ENCODE peak calls at places on chromosome 13, in nine cellular contexts. R is Peyer's patch, A is foreskin keratinocyte, I is tibial artery, H is A549, F is breast epithelium, B is glutamatergic neuron, Z is GM23338, E is thoracic aorta. V is an unnamed sample.

GRCh38 chr13:111051041-111051440 is 64.1 kb upstream of the ARHGEF7 start:
- DNase-seq in R (no peak), A (no peak), I (no peak), H (no peak), F (no peak), B (no peak), Z (no peak), E (no peak), V (no peak)

GRCh38 chr13:66624302-66624701 is 605.8 kb downstream of the PCDH9 start:
- DNase-seq in R (no peak), A (no peak), I (no peak), H (no peak), F (no peak), B (no peak), Z (no peak), E (no peak), V (no peak)

GRCh38 chr13:102905905-102906304 is 60.1 kb downstream of the ERCC5 start:
- DNase-seq in R (no peak), A (no peak), I (no peak), H (no peak), F (no peak), B (no peak), Z (no peak), E (no peak), V (no peak)

GRCh38 chr13:49346460-49346859 is 97.4 kb downstream of the CAB39L start:
- DNase-seq in R (no peak), A (no peak), I (no peak), H (no peak), F (no peak), B (no peak), Z (no peak), E (no peak), V (no peak)

GRCh38 chr13:111978536-111978935 is 88.4 kb upstream of the SOX1 start:
- DNase-seq in R (no peak), A (no peak), I (no peak), H (no peak), F (no peak), B (no peak), Z (no peak), E (no peak), V (no peak)

GRCh38 chr13:48749699-48750473 is 96.2 kb downstream of the CYSLTR2 start:
- DNase-seq in R (peak), A (peak), I (peak), H (peak), F (no peak), B (peak), Z (peak), E (peak), V (peak)

GRCh38 chr13:67841071-67841470 is 610.9 kb upstream of the PCDH9 start:
- DNase-seq in R (no peak), A (no peak), I (no peak), H (no peak), F (no peak), B (no peak), Z (peak), E (no peak), V (no peak)

GRCh38 chr13:44815507-44816074 is 173.7 kb downstream of the NUFIP1 start:
- DNase-seq in R (no peak), A (peak), I (no peak), H (peak), F (peak), B (no peak), Z (peak), E (no peak), V (no peak)

GRCh38 chr13:53137777-53138176 is 109.2 kb downstream of the OLFM4 start:
- DNase-seq in R (no peak), A (no peak), I (no peak), H (peak), F (no peak), B (no peak), Z (no peak), E (no peak), V (no peak)

GRCh38 chr13:112724788-112725345 is 35.0 kb downstream of the ATP11A start:
- DNase-seq in R (no peak), A (no peak), I (no peak), H (no peak), F (no peak), B (no peak), Z (no peak), E (no peak), V (no peak)

GRCh38 chr13:62387642-62388041 is 972.0 kb upstream of the PCDH20 start:
- DNase-seq in R (no peak), A (no peak), I (no peak), H (no peak), F (no peak), B (no peak), Z (peak), E (no peak), V (no peak)

GRCh38 chr13:23470706-23471610 is 37.5 kb upstream of the SACS start:
- DNase-seq in R (no peak), A (no peak), I (no peak), H (no peak), F (no peak), B (no peak), Z (no peak), E (no peak), V (no peak)

GRCh38 chr13:23440821-23441608 is 7.5 kb upstream of the SACS start:
- DNase-seq in R (no peak), A (no peak), I (no peak), H (peak), F (no peak), B (no peak), Z (no peak), E (no peak), V (no peak)

GRCh38 chr13:64480648-64481047 is 2749.5 kb downstream of the PCDH9 start:
- DNase-seq in R (no peak), A (no peak), I (no peak), H (no peak), F (no peak), B (no peak), Z (no peak), E (no peak), V (no peak)

GRCh38 chr13:67437246-67437645 is 207.1 kb upstream of the PCDH9 start:
- DNase-seq in R (no peak), A (no peak), I (no peak), H (no peak), F (no peak), B (no peak), Z (no peak), E (no peak), V (no peak)

GRCh38 chr13:110698689-110699088 is 7.2 kb downstream of the CARS2 start:
- DNase-seq in R (no peak), A (no peak), I (no peak), H (no peak), F (no peak), B (no peak), Z (no peak), E (no peak), V (no peak)

GRCh38 chr13:90918551-90918950 is 428.9 kb upstream of the MIR17HG start:
- DNase-seq in R (no peak), A (peak), I (no peak), H (peak), F (no peak), B (no peak), Z (no peak), E (no peak), V (no peak)

GRCh38 chr13:84834201-84834600 is 951.9 kb upstream of the SLITRK1 start:
- DNase-seq in R (no peak), A (no peak), I (no peak), H (no peak), F (no peak), B (no peak), Z (no peak), E (no peak), V (no peak)

GRCh38 chr13:58032676-58033440 is 401.3 kb downstream of the PCDH17 start:
- DNase-seq in R (no peak), A (no peak), I (no peak), H (no peak), F (no peak), B (no peak), Z (no peak), E (no peak), V (no peak)

GRCh38 chr13:48731957-48732569 is 78.3 kb downstream of the CYSLTR2 start:
- DNase-seq in R (peak), A (no peak), I (no peak), H (peak), F (no peak), B (peak), Z (peak), E (no peak), V (no peak)

GRCh38 chr13:98368019-98368418 is 190.9 kb upstream of the RNF113B start:
- DNase-seq in R (no peak), A (no peak), I (no peak), H (no peak), F (no peak), B (no peak), Z (no peak), E (no peak), V (no peak)

GRCh38 chr13:30796132-30796832 is 60.9 kb downstream of the ALOX5AP start:
- DNase-seq in R (no peak), A (no peak), I (no peak), H (peak), F (peak), B (no peak), Z (no peak), E (no peak), V (no peak)

GRCh38 chr13:71760226-71760591 is 106.8 kb downstream of the DACH1 start:
- DNase-seq in R (no peak), A (no peak), I (no peak), H (no peak), F (no peak), B (no peak), Z (no peak), E (no peak), V (no peak)

GRCh38 chr13:50375792-50376191 is 360.5 kb downstream of the KCNRG start:
- DNase-seq in R (no peak), A (no peak), I (no peak), H (no peak), F (no peak), B (no peak), Z (no peak), E (no peak), V (no peak)

GRCh38 chr13:43780666-43781065 is 6.1 kb downstream of the ENOX1 start:
- DNase-seq in R (no peak), A (no peak), I (no peak), H (no peak), F (no peak), B (no peak), Z (peak), E (no peak), V (no peak)

GRCh38 chr13:97188207-97188606 is 33.9 kb upstream of the MBNL2 start:
- DNase-seq in R (no peak), A (peak), I (no peak), H (no peak), F (no peak), B (no peak), Z (no peak), E (no peak), V (no peak)

GRCh38 chr13:30744056-30744684 is 8.8 kb downstream of the ALOX5AP start:
- DNase-seq in R (peak), A (no peak), I (no peak), H (peak), F (peak), B (no peak), Z (no peak), E (no peak), V (no peak)

GRCh38 chr13:49292742-49293498 is 45.2 kb downstream of the CDADC1 start:
- DNase-seq in R (no peak), A (no peak), I (peak), H (no peak), F (no peak), B (peak), Z (no peak), E (peak), V (no peak)

GRCh38 chr13:76965759-76966421 is 17.6 kb downstream of the ACOD1 start:
- DNase-seq in R (no peak), A (no peak), I (peak), H (no peak), F (no peak), B (no peak), Z (no peak), E (no peak), V (no peak)

GRCh38 chr13:39688699-39689405 is 33.4 kb downstream of the COG6 start:
- DNase-seq in R (no peak), A (no peak), I (no peak), H (no peak), F (no peak), B (no peak), Z (no peak), E (no peak), V (no peak)

GRCh38 chr13:67069117-67069767 is 160.9 kb downstream of the PCDH9 start:
- DNase-seq in R (no peak), A (no peak), I (no peak), H (peak), F (no peak), B (no peak), Z (peak), E (no peak), V (no peak)

GRCh38 chr13:28035146-28035782 is 46.8 kb upstream of the URAD start:
- DNase-seq in R (no peak), A (no peak), I (no peak), H (peak), F (no peak), B (no peak), Z (no peak), E (no peak), V (no peak)

GRCh38 chr13:113109151-113110047 is 3.8 kb downstream of the F7 start:
- DNase-seq in R (no peak), A (no peak), I (no peak), H (no peak), F (no peak), B (peak), Z (peak), E (no peak), V (no peak)

GRCh38 chr13:59409211-59409610 is 754.5 kb downstream of the DIAPH3 start:
- DNase-seq in R (no peak), A (no peak), I (no peak), H (no peak), F (peak), B (no peak), Z (peak), E (no peak), V (no peak)

GRCh38 chr13:28045861-28046260 is 54.5 kb downstream of the FLT3 start:
- DNase-seq in R (no peak), A (no peak), I (no peak), H (no peak), F (no peak), B (no peak), Z (no peak), E (no peak), V (no peak)

DNA sequence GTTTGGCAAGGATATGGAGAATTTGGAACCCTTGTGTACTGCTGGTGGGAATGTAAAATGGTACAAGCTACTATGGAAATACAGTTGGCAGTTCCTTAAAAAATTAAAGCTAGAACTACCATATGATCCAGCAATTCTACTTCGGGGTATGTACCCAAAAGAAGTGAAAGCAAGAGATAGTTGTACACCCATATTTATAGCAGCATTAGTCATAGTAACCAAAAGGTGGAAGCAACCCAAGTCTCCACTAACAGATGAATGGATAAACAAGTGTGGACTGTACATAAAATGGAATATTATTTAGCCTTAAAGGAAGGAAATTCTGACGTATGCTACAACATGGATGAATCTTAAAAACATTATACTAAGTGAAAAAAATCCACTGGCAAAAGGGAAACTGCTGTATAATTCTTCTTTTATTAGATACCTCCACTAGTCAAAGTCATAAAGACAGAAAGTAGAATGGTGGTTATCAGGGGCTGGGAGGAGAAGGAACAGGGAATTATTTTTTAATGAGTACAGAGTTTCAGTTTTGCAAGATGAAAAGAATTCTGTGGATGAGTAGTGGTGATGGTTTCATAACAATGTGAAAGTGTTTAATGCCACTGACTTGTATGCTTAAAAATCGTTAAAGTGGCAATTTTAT is 141.6 kb downstream of the RXFP2 start:
- DNase-seq in R (no peak), A (no peak), I (no peak), H (no peak), F (no peak), B (no peak), Z (no peak), E (no peak), V (no peak)
- TF ChIP-seq CTCF in R (no peak), A (no peak), I (no peak), H (no peak), F (no peak), B (no peak), Z (no peak), E (no peak), V (no peak)

DNA sequence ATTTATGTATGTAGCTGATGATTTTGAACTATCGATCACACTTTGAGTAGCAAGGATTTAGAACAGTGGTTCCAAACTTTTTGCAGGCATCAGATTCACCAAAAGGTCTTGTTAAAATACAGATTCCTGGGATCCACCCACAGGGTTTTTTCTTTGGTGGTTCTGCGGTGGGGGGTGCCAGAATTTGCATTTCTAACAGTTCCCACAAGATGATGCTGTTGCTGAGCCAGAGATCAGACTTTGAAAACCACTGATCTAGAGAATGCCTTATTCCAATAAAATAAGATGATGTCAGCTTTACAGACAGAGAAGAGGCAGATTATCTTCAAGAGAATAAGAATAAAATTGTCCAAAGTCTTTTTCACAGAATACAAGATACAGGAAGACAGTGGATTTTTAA is 80.9 kb upstream of the SHISA2 start:
- DNase-seq in R (no peak), A (no peak), I (no peak), H (no peak), F (no peak), B (no peak), Z (peak), E (no peak), V (no peak)
- TF ChIP-seq CTCF in R (no peak), A (peak), I (no peak), H (no peak), F (no peak), B (no peak), Z (peak), E (no peak), V (peak)

DNA sequence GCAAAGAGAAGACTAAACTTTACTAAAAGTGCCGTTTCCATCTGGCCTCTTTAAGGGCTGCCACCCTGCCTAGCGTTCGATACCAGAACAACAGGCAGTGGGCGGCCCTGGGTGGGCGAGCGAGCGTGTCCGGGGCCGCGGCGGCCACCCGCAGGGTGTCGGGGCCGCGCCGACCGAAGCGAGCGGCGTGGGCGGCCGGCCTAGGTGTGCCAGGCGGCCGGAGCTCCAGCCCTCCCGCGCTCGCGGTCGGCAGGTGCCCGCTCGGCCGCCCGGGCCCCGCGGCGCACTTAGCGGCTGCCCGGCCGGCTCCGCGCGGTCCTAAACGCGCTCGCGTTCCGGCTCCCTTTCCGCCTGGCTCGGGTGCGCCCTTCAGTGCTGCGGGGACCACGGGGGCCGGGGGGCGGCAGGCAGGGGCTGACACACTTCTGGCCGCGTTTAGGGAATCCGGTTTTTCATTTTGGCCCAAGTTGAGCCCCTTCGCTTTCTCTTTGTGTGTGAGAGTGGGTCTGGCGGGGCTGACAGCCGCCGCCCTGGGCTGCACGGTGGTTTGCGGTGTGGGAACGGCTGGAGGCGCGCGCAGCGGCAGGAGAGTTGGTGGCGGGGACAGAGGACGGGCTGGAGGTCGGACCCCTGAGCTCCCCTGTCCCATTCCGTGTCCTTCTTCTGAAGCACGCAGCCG is 2.9 kb downstream of the FGF9 start:
- DNase-seq in R (no peak), A (no peak), I (no peak), H (peak), F (no peak), B (peak), Z (peak), E (no peak), V (peak)
- TF ChIP-seq CTCF in R (no peak), A (no peak), I (peak), H (no peak), F (no peak), B (peak), Z (no peak), E (no peak), V (no peak)

DNA sequence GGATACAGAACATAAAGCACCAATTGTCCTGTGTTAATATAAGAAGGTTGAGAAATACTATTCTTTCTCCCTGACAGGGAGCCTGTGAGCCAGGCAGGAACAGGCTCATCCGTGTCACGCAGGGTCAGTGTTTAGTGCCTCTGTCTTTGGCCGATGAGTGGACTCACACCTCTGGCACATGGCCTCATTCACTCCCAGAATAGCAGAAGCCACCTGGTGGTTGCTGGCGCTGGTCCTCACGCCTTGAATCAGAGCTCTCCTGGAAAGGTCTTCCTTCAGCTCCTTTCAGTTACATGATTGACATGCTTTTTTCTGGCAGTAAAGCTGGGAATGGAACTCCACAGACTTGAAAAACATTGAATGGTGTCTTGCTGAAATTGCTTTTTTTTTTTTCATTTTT is 28.1 kb upstream of the SIAH3 start:
- DNase-seq in R (no peak), A (no peak), I (no peak), H (peak), F (peak), B (peak), Z (peak), E (no peak), V (no peak)
- TF ChIP-seq CTCF in R (no peak), A (peak), I (no peak), H (no peak), F (peak), B (no peak), Z (peak), E (no peak), V (no peak)

GRCh38 chr13:109516196-109516595 is 270.2 kb downstream of the IRS2 start:
- DNase-seq in R (no peak), A (no peak), I (no peak), H (no peak), F (no peak), B (no peak), Z (no peak), E (no peak), V (no peak)

GRCh38 chr13:109521719-109522118 is 264.7 kb downstream of the IRS2 start:
- DNase-seq in R (no peak), A (no peak), I (no peak), H (no peak), F (no peak), B (no peak), Z (no peak), E (no peak), V (no peak)

GRCh38 chr13:109517516-109517915 is 268.9 kb downstream of the IRS2 start:
- DNase-seq in R (no peak), A (no peak), I (no peak), H (no peak), F (no peak), B (no peak), Z (no peak), E (no peak), V (no peak)
- TF ChIP-seq CTCF in R (no peak), A (no peak), I (no peak), H (no peak), F (no peak), B (no peak), Z (no peak), E (no peak), V (no peak)

DNA sequence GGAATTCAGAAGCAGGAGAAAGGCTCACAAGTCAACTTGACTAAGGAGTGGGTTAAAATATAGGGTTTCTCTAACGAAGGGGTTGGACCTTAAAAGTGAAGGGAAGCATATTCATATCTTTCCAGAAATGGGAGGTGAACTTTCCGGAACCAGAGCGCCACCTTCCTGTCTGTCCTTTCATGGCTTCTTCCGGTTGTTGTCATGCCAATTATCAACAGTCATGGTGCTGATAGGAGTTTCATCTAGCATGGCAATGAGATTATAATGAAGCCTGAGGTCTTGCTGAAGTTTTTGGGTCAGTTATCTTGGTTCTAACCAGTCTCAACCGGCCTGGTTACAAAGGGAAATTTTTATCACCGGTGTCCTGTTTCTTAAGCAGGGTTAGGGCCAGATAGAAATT is 162.9 kb upstream of the NBEA start:
- DNase-seq in R (no peak), A (no peak), I (no peak), H (peak), F (no peak), B (no peak), Z (peak), E (no peak), V (no peak)
- TF ChIP-seq CTCF in R (no peak), A (peak), I (no peak), H (no peak), F (no peak), B (no peak), Z (peak), E (no peak), V (no peak)